ENCODE peak calls at places on chromosomes 1 and 21, in five cellular contexts. C is AG10803, D is Peyer's patch, E is heart left ventricle, W is SK-N-SH. V is an unnamed sample.

GRCh38 chr21:36545776-36546511 is 66.0 kb upstream of the CLDN14 start:
- DNase-seq in C (no peak), D (no peak), E (no peak), W (no peak), V (peak; percentile 53)

GRCh38 chr1:63883494-63884235 is 109.8 kb downstream of the ROR1 start:
- DNase-seq in C (no peak), D (no peak), E (no peak), W (no peak), V (no peak)

GRCh38 chr1:226737819-226738420 is 1.2 kb downstream of the ITPKB start:
- DNase-seq in C (peak; percentile 25), D (peak; percentile 77), E (peak; percentile 57), W (peak; percentile 71), V (peak; percentile 45)

GRCh38 chr1:227942716-227943261 is 4.9 kb downstream of the WNT9A start:
- DNase-seq in C (no peak), D (peak; percentile 36), E (no peak), W (peak; percentile 21), V (peak; percentile 17)

GRCh38 chr1:24779689-24780464 is 34.6 kb downstream of the CLIC4 start:
- DNase-seq in C (no peak), D (no peak), E (no peak), W (no peak), V (no peak)

GRCh38 chr1:119713039-119713537 is 1.4 kb downstream of the PHGDH start:
- DNase-seq in C (peak; percentile 41), D (no peak), E (no peak), W (peak; percentile 38), V (no peak)

GRCh38 chr1:1307261-1307907 is 346 bp downstream of the ACAP3 start:
- DNase-seq in C (no peak), D (no peak), E (peak; percentile 73), W (no peak), V (no peak)

GRCh38 chr1:186994816-186995361 is 166.1 kb downstream of the PLA2G4A start:
- DNase-seq in C (no peak), D (no peak), E (no peak), W (no peak), V (no peak)

GRCh38 chr1:233319272-233319671 is 8.3 kb upstream of the MAP3K21 start:
- DNase-seq in C (no peak), D (no peak), E (no peak), W (no peak), V (no peak)

GRCh38 chr1:155051777-155052398 is 772 bp downstream of the ADAM15 start:
- DNase-seq in C (peak; percentile 21), D (peak; percentile 66), E (peak; percentile 81), W (peak; percentile 70), V (peak; percentile 69)

GRCh38 chr1:158147396-158148353 is 33.0 kb upstream of the CD1D start:
- DNase-seq in C (no peak), D (no peak), E (no peak), W (no peak), V (peak; percentile 32)

GRCh38 chr1:158148458-158148857 is 32.2 kb upstream of the CD1D start:
- DNase-seq in C (no peak), D (no peak), E (no peak), W (no peak), V (no peak)

GRCh38 chr1:158149577-158150269 is 31.0 kb upstream of the CD1D start:
- DNase-seq in C (peak; percentile 94), D (peak; percentile 93), E (peak; percentile 97), W (peak; percentile 75), V (peak; percentile 98)

GRCh38 chr1:158150512-158150911 is 30.2 kb upstream of the CD1D start:
- DNase-seq in C (no peak), D (no peak), E (no peak), W (no peak), V (no peak)

GRCh38 chr1:158149175-158149574 is 31.5 kb upstream of the CD1D start:
- DNase-seq in C (no peak), D (no peak), E (peak; percentile 37), W (no peak), V (peak; percentile 56)
- H3K4me3 ChIP-seq in C (peak overlapping the region; percentile 56), D (peak overlapping the region; percentile 41), E (peak overlapping the region; percentile 35), W (peak overlapping the region; percentile 38), V (no peak overlapping the region)

GRCh38 chr1:10104844-10105243 is 72.1 kb downstream of the UBE4B start:
- DNase-seq in C (no peak), D (no peak), E (no peak), W (no peak), V (no peak)

GRCh38 chr1:10106241-10106640 is 73.5 kb downstream of the UBE4B start:
- DNase-seq in C (no peak), D (no peak), E (no peak), W (no peak), V (no peak)

GRCh38 chr1:10105484-10105883 is 72.7 kb downstream of the UBE4B start:
- DNase-seq in C (no peak), D (peak; percentile 59), E (peak; percentile 65), W (no peak), V (no peak)

GRCh38 chr1:10101929-10102328 is 69.2 kb downstream of the UBE4B start:
- DNase-seq in C (no peak), D (no peak), E (no peak), W (no peak), V (no peak)

GRCh38 chr1:10103193-10103592 is 70.4 kb downstream of the UBE4B start:
- DNase-seq in C (no peak), D (no peak), E (no peak), W (no peak), V (no peak)
- H3K4me3 ChIP-seq in C (no peak overlapping the region), D (no peak overlapping the region), E (no peak overlapping the region), W (no peak overlapping the region), V (no peak overlapping the region)

GRCh38 chr1:12229386-12229834 is 420 bp upstream of the VPS13D start:
- DNase-seq in C (no peak), D (peak; percentile 50), E (no peak), W (no peak), V (no peak)
- H3K4me3 ChIP-seq in C (peak overlapping the region; percentile 27), D (no peak overlapping the region), E (peak overlapping the region; percentile 100), W (no peak overlapping the region), V (peak overlapping the region; percentile 98)

GRCh38 chr1:150186789-150187559 is 37.3 kb downstream of the PLEKHO1 start:
- DNase-seq in C (peak; percentile 68), D (no peak), E (no peak), W (peak; percentile 66), V (peak; percentile 43)
- H3K4me3 ChIP-seq in C (peak overlapping the region; percentile 44), D (no peak overlapping the region), E (no peak overlapping the region), W (no peak overlapping the region), V (no peak overlapping the region)

GRCh38 chr1:158728510-158729225 is 8.1 kb upstream of the OR6K3 start:
- DNase-seq in C (no peak), D (no peak), E (no peak), W (no peak), V (no peak)

GRCh38 chr1:158720620-158721019 is at the start of gene OR6K3:
- DNase-seq in C (no peak), D (no peak), E (no peak), W (no peak), V (no peak)

GRCh38 chr1:158719664-158720063 is 856 bp downstream of the OR6K3 start:
- DNase-seq in C (no peak), D (no peak), E (no peak), W (no peak), V (no peak)

DNA sequence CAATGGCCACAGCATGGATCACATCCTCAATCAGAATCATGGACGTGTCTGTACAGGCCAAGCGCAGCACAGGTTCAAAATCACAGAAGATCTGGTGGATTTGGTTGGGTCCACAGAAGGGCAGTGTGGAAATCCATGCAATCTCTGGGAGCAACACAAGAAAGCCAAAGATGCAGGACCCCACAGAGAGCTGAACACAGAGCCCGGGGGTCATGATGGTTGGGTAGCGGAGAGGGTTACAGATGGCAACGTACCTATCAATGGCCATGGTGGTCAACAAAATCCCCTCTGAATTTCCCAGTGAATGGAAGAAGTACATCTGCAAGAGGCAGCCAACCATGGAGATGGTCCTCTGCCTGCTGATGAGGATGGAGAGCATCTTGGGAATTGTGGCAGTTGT is 3.9 kb upstream of the OR6K3 start:
- DNase-seq in C (no peak), D (no peak), E (no peak), W (no peak), V (no peak)
- H3K4me3 ChIP-seq in C (no peak overlapping the region), D (no peak overlapping the region), E (no peak overlapping the region), W (no peak overlapping the region), V (no peak overlapping the region)

GRCh38 chr1:77683836-77684148 is 1.3 kb upstream of the ZZZ3 start:
- DNase-seq in C (no peak), D (no peak), E (no peak), W (no peak), V (no peak)

GRCh38 chr1:77678628-77679610 is 3.5 kb downstream of the ZZZ3 start:
- DNase-seq in C (no peak), D (no peak), E (no peak), W (no peak), V (no peak)

GRCh38 chr1:77683142-77683835 is 831 bp upstream of the ZZZ3 start:
- DNase-seq in C (peak; percentile 94), D (peak; percentile 96), E (peak; percentile 95), W (peak; percentile 92), V (peak; percentile 93)

GRCh38 chr1:77682442-77683141 is at the start of gene ZZZ3:
- DNase-seq in C (peak; percentile 93), D (peak; percentile 98), E (peak; percentile 95), W (peak; percentile 94), V (peak; percentile 97)

DNA sequence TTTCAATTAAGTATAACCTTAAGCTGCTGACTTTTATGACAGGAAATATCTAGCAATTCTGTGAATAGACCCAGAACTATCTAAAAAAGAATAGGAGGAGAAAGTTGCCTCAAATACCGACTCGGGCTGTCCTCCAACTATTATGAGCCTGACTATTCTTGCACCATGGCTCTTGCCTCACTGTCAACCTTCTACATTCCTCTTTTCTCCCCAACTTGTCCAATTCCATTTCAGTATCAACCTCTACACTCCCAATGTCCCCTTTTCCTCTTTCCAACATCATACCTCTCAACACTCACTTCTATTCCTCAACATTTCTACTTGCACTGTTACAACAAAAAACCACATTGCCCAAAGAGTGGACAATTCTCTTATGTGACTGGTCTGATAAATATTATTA is 2.3 kb downstream of the ZZZ3 start:
- DNase-seq in C (peak; percentile 59), D (no peak), E (no peak), W (no peak), V (no peak)
- H3K4me3 ChIP-seq in C (no peak overlapping the region), D (no peak overlapping the region), E (no peak overlapping the region), W (no peak overlapping the region), V (no peak overlapping the region)

GRCh38 chr1:202310071-202310725 is 31.5 kb downstream of the UBE2T start:
- DNase-seq in C (no peak), D (peak; percentile 41), E (no peak), W (no peak), V (no peak)
- H3K4me3 ChIP-seq in C (no peak overlapping the region), D (no peak overlapping the region), E (no peak overlapping the region), W (no peak overlapping the region), V (no peak overlapping the region)

DNA sequence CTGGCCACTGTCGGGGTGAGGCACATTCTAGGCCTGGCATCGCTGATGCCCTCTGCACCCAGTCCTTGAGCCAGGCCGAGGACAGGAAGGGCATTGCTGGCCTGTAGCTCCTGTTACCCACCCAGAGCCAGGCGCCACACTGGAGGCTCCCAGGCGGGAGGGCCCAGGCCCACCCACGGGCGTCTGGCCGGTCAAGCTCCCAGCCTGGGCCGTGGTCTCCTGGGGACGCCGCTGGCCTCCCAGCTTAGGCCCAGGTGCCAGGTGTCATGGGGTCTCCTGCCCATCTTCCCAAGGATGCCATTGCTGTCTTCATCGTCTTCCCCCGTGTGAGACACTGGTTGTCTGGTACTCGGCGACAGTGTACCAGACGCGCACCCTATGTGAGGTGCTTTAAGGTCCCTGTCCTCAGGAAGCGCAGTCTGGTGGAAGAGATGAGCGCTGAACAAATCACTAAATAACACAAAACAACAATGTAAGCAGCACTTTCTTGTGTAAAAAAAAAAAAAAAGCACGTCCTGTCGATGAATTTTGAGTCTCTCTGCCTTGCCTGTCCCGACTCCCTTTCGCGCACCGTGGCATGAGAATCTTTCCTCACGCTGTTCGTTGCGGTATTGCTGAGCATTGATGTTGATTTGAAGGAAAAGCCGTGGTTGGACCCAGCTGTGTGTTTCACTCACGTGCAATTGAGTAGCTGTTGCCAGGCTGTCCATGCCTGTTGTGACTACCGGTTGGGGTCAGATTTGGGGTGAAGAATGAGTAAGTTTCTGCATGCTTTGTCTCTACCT is 27.0 kb upstream of the TRAPPC10 start:
- DNase-seq in C (no peak), D (no peak), E (no peak), W (peak; percentile 36), V (no peak)
- H3K4me3 ChIP-seq in C (no peak overlapping the region), D (no peak overlapping the region), E (no peak overlapping the region), W (no peak overlapping the region), V (no peak overlapping the region)